ENCODE peak calls at places on chromosomes 1 and 21, in seven cellular contexts. One of them, this sample, is unnamed.

GRCh38 chr21:29091032-29091431 is 17.6 kb upstream of the CCT8 start:
- DNase-seq in SK-N-SH: no peak
- DNase-seq in GM12891: no peak
- DNase-seq in K562: no peak
- DNase-seq in HepG2: no peak
- DNase-seq in H1: no peak
- DNase-seq in GM12878: no peak
- DNase-seq in this sample: no peak

GRCh38 chr1:91885331-91885715 is 628 bp downstream of the TGFBR3 start:
- DNase-seq in SK-N-SH: no peak
- DNase-seq in GM12891: peak
- DNase-seq in K562: peak
- DNase-seq in HepG2: no peak
- DNase-seq in H1: no peak
- DNase-seq in GM12878: no peak
- DNase-seq in this sample: peak

GRCh38 chr1:160354388-160354985 is 11.3 kb downstream of the NCSTN start:
- DNase-seq in SK-N-SH: peak
- DNase-seq in GM12891: no peak
- DNase-seq in K562: peak
- DNase-seq in HepG2: peak
- DNase-seq in H1: no peak
- DNase-seq in GM12878: no peak
- DNase-seq in this sample: no peak

GRCh38 chr1:159443063-159443750 is 3.7 kb downstream of the OR10J1 start:
- DNase-seq in SK-N-SH: no peak
- DNase-seq in GM12891: no peak
- DNase-seq in K562: no peak
- DNase-seq in HepG2: no peak
- DNase-seq in H1: no peak
- DNase-seq in GM12878: no peak
- DNase-seq in this sample: no peak

GRCh38 chr1:159594581-159594980 is 7.0 kb downstream of the APCS start:
- DNase-seq in SK-N-SH: no peak
- DNase-seq in GM12891: no peak
- DNase-seq in K562: no peak
- DNase-seq in HepG2: no peak
- DNase-seq in H1: no peak
- DNase-seq in GM12878: no peak
- DNase-seq in this sample: no peak

GRCh38 chr1:41918450-41919043 is at the start of gene HIVEP3:
- DNase-seq in SK-N-SH: peak
- DNase-seq in GM12891: no peak
- DNase-seq in K562: no peak
- DNase-seq in HepG2: no peak
- DNase-seq in H1: no peak
- DNase-seq in GM12878: no peak
- DNase-seq in this sample: no peak

GRCh38 chr1:108701176-108701849 is 9.2 kb downstream of the PRPF38B start:
- DNase-seq in SK-N-SH: no peak
- DNase-seq in GM12891: no peak
- DNase-seq in K562: no peak
- DNase-seq in HepG2: no peak
- DNase-seq in H1: no peak
- DNase-seq in GM12878: no peak
- DNase-seq in this sample: no peak

GRCh38 chr1:185520188-185520935 is 203.3 kb upstream of the IVNS1ABP start:
- DNase-seq in SK-N-SH: no peak
- DNase-seq in GM12891: no peak
- DNase-seq in K562: no peak
- DNase-seq in HepG2: no peak
- DNase-seq in H1: no peak
- DNase-seq in GM12878: no peak
- DNase-seq in this sample: no peak

GRCh38 chr1:200108659-200109058 is 81.1 kb downstream of the NR5A2 start:
- DNase-seq in SK-N-SH: no peak
- DNase-seq in GM12891: no peak
- DNase-seq in K562: no peak
- DNase-seq in HepG2: no peak
- DNase-seq in H1: no peak
- DNase-seq in GM12878: no peak
- DNase-seq in this sample: no peak

GRCh38 chr1:60857851-60858250 is 224.5 kb upstream of the NFIA start:
- DNase-seq in SK-N-SH: no peak
- DNase-seq in GM12891: no peak
- DNase-seq in K562: no peak
- DNase-seq in HepG2: no peak
- DNase-seq in H1: no peak
- DNase-seq in GM12878: no peak
- DNase-seq in this sample: no peak

GRCh38 chr1:157626099-157626498 is 28.2 kb upstream of the FCRL4 start:
- DNase-seq in SK-N-SH: no peak
- DNase-seq in GM12891: peak
- DNase-seq in K562: peak
- DNase-seq in HepG2: peak
- DNase-seq in H1: peak
- DNase-seq in GM12878: peak
- DNase-seq in this sample: peak

GRCh38 chr1:43367026-43367903 is 546 bp downstream of the ELOVL1 start:
- DNase-seq in SK-N-SH: peak
- DNase-seq in GM12891: peak
- DNase-seq in K562: peak
- DNase-seq in HepG2: no peak
- DNase-seq in H1: no peak
- DNase-seq in GM12878: no peak
- DNase-seq in this sample: peak

GRCh38 chr1:154833841-154834240 is 36.2 kb downstream of the KCNN3 start:
- DNase-seq in SK-N-SH: no peak
- DNase-seq in GM12891: no peak
- DNase-seq in K562: no peak
- DNase-seq in HepG2: no peak
- DNase-seq in H1: no peak
- DNase-seq in GM12878: no peak
- DNase-seq in this sample: no peak

GRCh38 chr1:109241344-109241743 is 8.0 kb upstream of the CELSR2 start:
- DNase-seq in SK-N-SH: no peak
- DNase-seq in GM12891: no peak
- DNase-seq in K562: peak
- DNase-seq in HepG2: no peak
- DNase-seq in H1: no peak
- DNase-seq in GM12878: no peak
- DNase-seq in this sample: no peak

GRCh38 chr1:233629305-233629935 is 15.5 kb downstream of the KCNK1 start:
- DNase-seq in SK-N-SH: no peak
- DNase-seq in GM12891: no peak
- DNase-seq in K562: no peak
- DNase-seq in HepG2: no peak
- DNase-seq in H1: no peak
- DNase-seq in GM12878: no peak
- DNase-seq in this sample: no peak

GRCh38 chr1:51063121-51063520 is 38.9 kb upstream of the C1orf185 start:
- DNase-seq in SK-N-SH: no peak
- DNase-seq in GM12891: no peak
- DNase-seq in K562: no peak
- DNase-seq in HepG2: no peak
- DNase-seq in H1: no peak
- DNase-seq in GM12878: no peak
- DNase-seq in this sample: no peak

GRCh38 chr1:31458287-31458896 is 45.4 kb downstream of the SERINC2 start:
- DNase-seq in SK-N-SH: no peak
- DNase-seq in GM12891: no peak
- DNase-seq in K562: no peak
- DNase-seq in HepG2: no peak
- DNase-seq in H1: no peak
- DNase-seq in GM12878: no peak
- DNase-seq in this sample: no peak

GRCh38 chr1:152086785-152087184 is 2.1 kb downstream of the TCHHL1 start:
- DNase-seq in SK-N-SH: no peak
- DNase-seq in GM12891: no peak
- DNase-seq in K562: no peak
- DNase-seq in HepG2: no peak
- DNase-seq in H1: no peak
- DNase-seq in GM12878: no peak
- DNase-seq in this sample: no peak

GRCh38 chr1:8138673-8139072 is 112.6 kb upstream of the ERRFI1 start:
- DNase-seq in SK-N-SH: no peak
- DNase-seq in GM12891: no peak
- DNase-seq in K562: no peak
- DNase-seq in HepG2: no peak
- DNase-seq in H1: no peak
- DNase-seq in GM12878: no peak
- DNase-seq in this sample: no peak

GRCh38 chr1:8139941-8140340 is 113.8 kb upstream of the ERRFI1 start:
- DNase-seq in SK-N-SH: no peak
- DNase-seq in GM12891: no peak
- DNase-seq in K562: no peak
- DNase-seq in HepG2: no peak
- DNase-seq in H1: no peak
- DNase-seq in GM12878: no peak
- DNase-seq in this sample: no peak

GRCh38 chr1:8136766-8137165 is 110.7 kb upstream of the ERRFI1 start:
- DNase-seq in SK-N-SH: no peak
- DNase-seq in GM12891: no peak
- DNase-seq in K562: no peak
- DNase-seq in HepG2: no peak
- DNase-seq in H1: no peak
- DNase-seq in GM12878: no peak
- DNase-seq in this sample: no peak

GRCh38 chr1:8139383-8139782 is 113.3 kb upstream of the ERRFI1 start:
- DNase-seq in SK-N-SH: no peak
- DNase-seq in GM12891: no peak
- DNase-seq in K562: no peak
- DNase-seq in HepG2: no peak
- DNase-seq in H1: no peak
- DNase-seq in GM12878: no peak
- DNase-seq in this sample: no peak

GRCh38 chr1:8137406-8138244 is 111.5 kb upstream of the ERRFI1 start:
- DNase-seq in SK-N-SH: no peak
- DNase-seq in GM12891: no peak
- DNase-seq in K562: no peak
- DNase-seq in HepG2: peak
- DNase-seq in H1: no peak
- DNase-seq in GM12878: no peak
- DNase-seq in this sample: no peak
- TF ChIP-seq POLR2AphosphoS5 in SK-N-SH: no peak
- TF ChIP-seq POLR2AphosphoS5 in GM12891: no peak
- TF ChIP-seq POLR2AphosphoS5 in K562: no peak
- TF ChIP-seq POLR2AphosphoS5 in HepG2: no peak
- TF ChIP-seq POLR2AphosphoS5 in H1: no peak
- TF ChIP-seq POLR2AphosphoS5 in GM12878: no peak
- TF ChIP-seq POLR2AphosphoS5 in this sample: no peak

GRCh38 chr1:238063454-238063853 is 172.7 kb upstream of the ZP4 start:
- DNase-seq in SK-N-SH: no peak
- DNase-seq in GM12891: no peak
- DNase-seq in K562: no peak
- DNase-seq in HepG2: no peak
- DNase-seq in H1: no peak
- DNase-seq in GM12878: peak
- DNase-seq in this sample: no peak
- TF ChIP-seq TAF1 in SK-N-SH: no peak
- TF ChIP-seq TAF1 in GM12891: no peak
- TF ChIP-seq TAF1 in K562: no peak
- TF ChIP-seq TAF1 in HepG2: no peak
- TF ChIP-seq TAF1 in H1: no peak
- TF ChIP-seq TAF1 in GM12878: no peak
- TF ChIP-seq TAF1 in this sample: no peak

DNA sequence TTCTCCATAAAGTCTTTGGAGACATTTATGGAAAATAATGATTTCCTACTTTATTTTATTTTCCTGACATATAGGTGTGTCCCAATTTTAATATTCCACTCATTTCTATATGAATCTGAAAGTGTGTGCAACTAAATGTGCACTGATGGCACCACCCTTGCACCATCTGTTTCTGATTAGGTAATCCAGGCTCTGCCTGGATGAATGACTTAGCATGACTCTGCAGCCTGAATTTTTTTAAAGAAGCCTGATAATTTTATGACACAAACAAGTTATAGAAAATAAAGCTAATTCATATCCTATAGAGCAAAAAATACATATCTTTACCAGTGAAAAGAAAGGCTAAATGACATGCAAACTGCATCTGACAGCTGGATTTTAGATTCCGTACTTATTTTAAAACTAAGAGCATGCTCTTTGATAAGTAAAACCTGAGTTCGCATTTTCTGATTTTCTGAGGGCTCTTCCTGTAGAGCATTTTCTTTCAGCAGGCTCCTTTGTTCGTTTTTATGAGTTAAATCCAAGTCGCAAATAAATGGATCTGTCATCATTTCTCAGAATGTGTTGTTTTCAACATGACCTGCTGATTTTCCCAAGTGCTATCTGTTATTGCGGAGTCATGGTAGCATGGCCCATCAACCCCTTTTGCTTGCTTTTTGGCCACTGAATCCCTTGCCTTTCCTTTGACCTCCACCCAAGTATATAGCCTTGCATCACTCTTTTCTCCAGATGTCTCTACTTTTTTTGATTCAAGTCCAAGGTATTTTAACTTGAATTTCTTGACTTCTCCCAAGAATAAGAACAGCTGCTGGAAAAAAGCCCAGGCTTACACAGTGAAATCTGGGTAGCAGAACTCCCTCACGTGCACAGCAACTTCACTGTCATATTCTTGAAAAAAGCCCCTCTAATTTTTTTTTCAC is 52.8 kb upstream of the LYPLAL1 start:
- DNase-seq in SK-N-SH: peak
- DNase-seq in GM12891: no peak
- DNase-seq in K562: peak
- DNase-seq in HepG2: no peak
- DNase-seq in H1: no peak
- DNase-seq in GM12878: no peak
- DNase-seq in this sample: no peak
- TF ChIP-seq POLR2AphosphoS5 in SK-N-SH: peak
- TF ChIP-seq POLR2AphosphoS5 in GM12891: no peak
- TF ChIP-seq POLR2AphosphoS5 in K562: peak
- TF ChIP-seq POLR2AphosphoS5 in HepG2: no peak
- TF ChIP-seq POLR2AphosphoS5 in H1: no peak
- TF ChIP-seq POLR2AphosphoS5 in GM12878: no peak
- TF ChIP-seq POLR2AphosphoS5 in this sample: no peak

DNA sequence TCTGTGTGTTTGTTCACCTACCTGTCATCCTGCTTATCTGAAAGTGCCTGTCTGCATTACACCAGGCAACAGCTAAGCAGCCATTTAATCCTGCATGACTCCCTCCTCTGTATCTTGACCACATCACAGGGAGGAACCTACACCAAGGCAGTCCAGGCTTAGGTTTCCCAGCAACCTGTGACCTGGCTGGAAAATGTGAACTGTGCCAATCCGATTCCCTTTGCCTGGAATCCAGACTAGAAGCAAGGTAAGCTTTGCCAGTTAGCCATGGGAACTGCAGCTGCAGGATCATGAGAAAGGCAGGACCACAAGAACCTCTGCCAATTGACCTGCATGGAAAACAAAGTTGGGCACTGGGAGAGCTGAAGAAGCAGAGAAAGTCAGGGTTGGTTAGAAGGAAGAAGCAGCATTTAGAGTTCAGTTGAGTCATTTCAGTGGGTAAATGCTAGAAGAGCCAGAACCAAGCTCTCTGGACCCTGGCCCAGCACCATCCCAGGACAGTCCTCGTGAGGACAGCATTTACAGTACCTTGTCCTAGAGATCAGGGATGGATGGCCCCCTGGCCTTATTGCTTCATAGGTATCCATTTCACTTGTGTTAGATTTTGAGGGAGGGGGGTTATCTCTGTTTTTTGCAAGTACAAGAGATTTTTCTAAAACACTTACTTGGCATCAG is 6.1 kb upstream of the ATP1B1 start:
- DNase-seq in SK-N-SH: no peak
- DNase-seq in GM12891: no peak
- DNase-seq in K562: no peak
- DNase-seq in HepG2: no peak
- DNase-seq in H1: no peak
- DNase-seq in GM12878: no peak
- DNase-seq in this sample: no peak
- TF ChIP-seq TAF1 in SK-N-SH: no peak
- TF ChIP-seq TAF1 in GM12891: no peak
- TF ChIP-seq TAF1 in K562: no peak
- TF ChIP-seq TAF1 in HepG2: no peak
- TF ChIP-seq TAF1 in H1: no peak
- TF ChIP-seq TAF1 in GM12878: no peak
- TF ChIP-seq TAF1 in this sample: no peak